ENCODE peak calls at places on chromosomes 1 and 21, in eight cellular contexts. One of them, this sample, is unnamed.

GRCh38 chr21:44657635-44658183 is at the start of gene KRTAP12-3:
- DNase-seq in fibroblast of lung: no peak
- DNase-seq in heart left ventricle: no peak
- DNase-seq in upper lobe of left lung: no peak
- DNase-seq in aorta: no peak
- DNase-seq in left lung: no peak
- DNase-seq in brain microvascular endothelial cell: no peak
- DNase-seq in AG04450: no peak
- DNase-seq in this sample: no peak

GRCh38 chr1:17874665-17875064 is 119.5 kb downstream of the ACTL8 start:
- DNase-seq in left lung: no peak
- DNase-seq in brain microvascular endothelial cell: peak
- DNase-seq in upper lobe of left lung: no peak
- DNase-seq in AG04450: peak
- DNase-seq in heart left ventricle: no peak
- DNase-seq in fibroblast of lung: peak
- DNase-seq in aorta: peak
- DNase-seq in this sample: no peak

GRCh38 chr1:170010443-170010842 is 64.1 kb downstream of the KIFAP3 start:
- DNase-seq in brain microvascular endothelial cell: peak
- DNase-seq in heart left ventricle: peak
- DNase-seq in left lung: no peak
- DNase-seq in aorta: no peak
- DNase-seq in upper lobe of left lung: no peak
- DNase-seq in AG04450: no peak
- DNase-seq in fibroblast of lung: peak
- DNase-seq in this sample: no peak

GRCh38 chr1:41574842-41575241 is 90.4 kb upstream of the EDN2 start:
- DNase-seq in fibroblast of lung: no peak
- DNase-seq in aorta: no peak
- DNase-seq in brain microvascular endothelial cell: no peak
- DNase-seq in AG04450: no peak
- DNase-seq in upper lobe of left lung: no peak
- DNase-seq in left lung: no peak
- DNase-seq in heart left ventricle: no peak
- DNase-seq in this sample: no peak

GRCh38 chr1:93746009-93746408 is 64.4 kb upstream of the BCAR3 start:
- DNase-seq in fibroblast of lung: no peak
- DNase-seq in AG04450: no peak
- DNase-seq in brain microvascular endothelial cell: no peak
- DNase-seq in left lung: no peak
- DNase-seq in aorta: no peak
- DNase-seq in upper lobe of left lung: peak
- DNase-seq in heart left ventricle: no peak
- DNase-seq in this sample: no peak

GRCh38 chr1:153525088-153525713 is 10.6 kb downstream of the S100A6 start:
- DNase-seq in AG04450: no peak
- DNase-seq in fibroblast of lung: peak
- DNase-seq in heart left ventricle: peak
- DNase-seq in upper lobe of left lung: no peak
- DNase-seq in brain microvascular endothelial cell: no peak
- DNase-seq in aorta: no peak
- DNase-seq in left lung: no peak
- DNase-seq in this sample: no peak

GRCh38 chr1:17377325-17377953 is 5.4 kb downstream of the PADI6 start:
- DNase-seq in aorta: no peak
- DNase-seq in upper lobe of left lung: no peak
- DNase-seq in AG04450: no peak
- DNase-seq in left lung: no peak
- DNase-seq in fibroblast of lung: no peak
- DNase-seq in brain microvascular endothelial cell: no peak
- DNase-seq in heart left ventricle: no peak
- DNase-seq in this sample: peak

GRCh38 chr1:112983540-112984131 is 27.6 kb upstream of the SLC16A1 start:
- DNase-seq in brain microvascular endothelial cell: no peak
- DNase-seq in heart left ventricle: no peak
- DNase-seq in AG04450: no peak
- DNase-seq in fibroblast of lung: no peak
- DNase-seq in aorta: no peak
- DNase-seq in left lung: no peak
- DNase-seq in upper lobe of left lung: no peak
- DNase-seq in this sample: no peak

GRCh38 chr1:179143332-179143731 is 61.5 kb downstream of the TOR3A start:
- DNase-seq in left lung: no peak
- DNase-seq in heart left ventricle: no peak
- DNase-seq in upper lobe of left lung: no peak
- DNase-seq in aorta: no peak
- DNase-seq in fibroblast of lung: peak
- DNase-seq in AG04450: peak
- DNase-seq in brain microvascular endothelial cell: peak
- DNase-seq in this sample: peak

GRCh38 chr1:154608522-154609294 is 722 bp upstream of the ADAR start:
- DNase-seq in left lung: peak
- DNase-seq in AG04450: no peak
- DNase-seq in fibroblast of lung: peak
- DNase-seq in heart left ventricle: peak
- DNase-seq in upper lobe of left lung: peak
- DNase-seq in brain microvascular endothelial cell: peak
- DNase-seq in aorta: peak
- DNase-seq in this sample: no peak

GRCh38 chr1:182200025-182200814 is 138.7 kb upstream of the ZNF648 start:
- DNase-seq in fibroblast of lung: no peak
- DNase-seq in AG04450: no peak
- DNase-seq in heart left ventricle: no peak
- DNase-seq in left lung: no peak
- DNase-seq in upper lobe of left lung: no peak
- DNase-seq in brain microvascular endothelial cell: no peak
- DNase-seq in aorta: no peak
- DNase-seq in this sample: no peak

GRCh38 chr1:182207300-182207699 is 145.8 kb upstream of the ZNF648 start:
- DNase-seq in AG04450: no peak
- DNase-seq in brain microvascular endothelial cell: no peak
- DNase-seq in aorta: no peak
- DNase-seq in upper lobe of left lung: no peak
- DNase-seq in heart left ventricle: no peak
- DNase-seq in fibroblast of lung: no peak
- DNase-seq in left lung: no peak
- DNase-seq in this sample: no peak

GRCh38 chr1:182210417-182210816 is 148.9 kb upstream of the ZNF648 start:
- DNase-seq in upper lobe of left lung: no peak
- DNase-seq in left lung: no peak
- DNase-seq in brain microvascular endothelial cell: no peak
- DNase-seq in aorta: no peak
- DNase-seq in heart left ventricle: no peak
- DNase-seq in AG04450: no peak
- DNase-seq in fibroblast of lung: no peak
- DNase-seq in this sample: no peak

GRCh38 chr1:182206628-182207239 is 145.2 kb upstream of the ZNF648 start:
- DNase-seq in AG04450: no peak
- DNase-seq in fibroblast of lung: no peak
- DNase-seq in left lung: no peak
- DNase-seq in brain microvascular endothelial cell: no peak
- DNase-seq in upper lobe of left lung: peak
- DNase-seq in aorta: peak
- DNase-seq in heart left ventricle: peak
- DNase-seq in this sample: no peak

GRCh38 chr1:182205378-182206022 is 144.0 kb upstream of the ZNF648 start:
- DNase-seq in upper lobe of left lung: no peak
- DNase-seq in heart left ventricle: no peak
- DNase-seq in AG04450: no peak
- DNase-seq in brain microvascular endothelial cell: no peak
- DNase-seq in aorta: no peak
- DNase-seq in fibroblast of lung: no peak
- DNase-seq in left lung: no peak
- DNase-seq in this sample: no peak
- H3K27ac ChIP-seq in upper lobe of left lung: no peak
- H3K27ac ChIP-seq in heart left ventricle: no peak
- H3K27ac ChIP-seq in AG04450: no peak
- H3K27ac ChIP-seq in brain microvascular endothelial cell: no peak
- H3K27ac ChIP-seq in aorta: no peak
- H3K27ac ChIP-seq in fibroblast of lung: no peak
- H3K27ac ChIP-seq in left lung: no peak
- H3K27ac ChIP-seq in this sample: no peak

GRCh38 chr1:64004451-64004850 is 199.0 kb upstream of the UBE2U start:
- DNase-seq in AG04450: no peak
- DNase-seq in upper lobe of left lung: no peak
- DNase-seq in heart left ventricle: no peak
- DNase-seq in aorta: no peak
- DNase-seq in brain microvascular endothelial cell: no peak
- DNase-seq in fibroblast of lung: peak
- DNase-seq in left lung: no peak
- DNase-seq in this sample: no peak

GRCh38 chr1:64000021-64000420 is 203.4 kb upstream of the UBE2U start:
- DNase-seq in left lung: no peak
- DNase-seq in heart left ventricle: no peak
- DNase-seq in aorta: no peak
- DNase-seq in brain microvascular endothelial cell: no peak
- DNase-seq in fibroblast of lung: peak
- DNase-seq in upper lobe of left lung: no peak
- DNase-seq in AG04450: no peak
- DNase-seq in this sample: no peak

GRCh38 chr1:64006276-64007051 is 197.0 kb upstream of the UBE2U start:
- DNase-seq in brain microvascular endothelial cell: peak
- DNase-seq in left lung: no peak
- DNase-seq in AG04450: no peak
- DNase-seq in aorta: no peak
- DNase-seq in heart left ventricle: no peak
- DNase-seq in fibroblast of lung: peak
- DNase-seq in upper lobe of left lung: peak
- DNase-seq in this sample: peak

DNA sequence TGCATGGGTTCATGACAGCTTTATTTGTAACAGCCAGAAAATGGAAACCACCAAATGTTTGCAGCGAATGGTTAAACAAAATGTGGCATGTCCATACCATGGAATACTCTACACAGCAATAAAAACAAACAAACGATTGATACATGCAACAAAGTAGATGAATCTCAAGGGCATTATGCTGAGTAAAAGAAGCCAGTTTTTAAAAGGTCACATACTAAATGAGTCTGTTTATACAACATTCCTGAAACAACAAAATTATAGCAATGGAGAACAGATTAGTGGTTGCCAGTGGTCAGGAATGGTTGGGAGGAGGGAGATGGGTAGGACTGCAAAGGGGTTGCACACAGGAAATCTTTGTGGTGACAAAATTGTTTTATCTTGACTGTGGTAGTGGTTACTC is 202.4 kb upstream of the UBE2U start:
- DNase-seq in heart left ventricle: no peak
- DNase-seq in aorta: no peak
- DNase-seq in AG04450: no peak
- DNase-seq in fibroblast of lung: peak
- DNase-seq in upper lobe of left lung: no peak
- DNase-seq in brain microvascular endothelial cell: no peak
- DNase-seq in left lung: no peak
- DNase-seq in this sample: no peak
- H3K27ac ChIP-seq in heart left ventricle: no peak
- H3K27ac ChIP-seq in aorta: no peak
- H3K27ac ChIP-seq in AG04450: no peak
- H3K27ac ChIP-seq in fibroblast of lung: no peak
- H3K27ac ChIP-seq in upper lobe of left lung: no peak
- H3K27ac ChIP-seq in brain microvascular endothelial cell: no peak
- H3K27ac ChIP-seq in left lung: no peak
- H3K27ac ChIP-seq in this sample: no peak

DNA sequence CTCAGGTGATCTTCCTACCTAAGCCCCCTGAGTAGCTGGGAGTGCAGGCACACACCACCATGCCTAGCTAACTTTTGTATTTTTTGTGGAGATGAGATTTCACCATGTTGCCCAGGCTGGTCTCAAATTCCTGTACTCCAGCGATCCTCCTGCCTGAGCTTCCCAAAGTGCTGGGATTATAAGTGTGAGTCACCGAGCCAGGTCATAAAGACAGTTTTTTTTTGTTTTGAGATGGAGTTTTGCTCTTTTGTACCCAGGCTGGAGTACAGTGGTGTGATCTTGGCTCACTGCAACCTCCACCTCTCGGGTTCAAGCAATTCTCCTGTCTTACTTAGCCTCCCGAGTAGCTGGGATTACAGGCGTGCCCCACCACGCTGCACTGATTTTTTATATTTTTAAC is 42.1 kb downstream of the KIF1B start:
- DNase-seq in left lung: no peak
- DNase-seq in upper lobe of left lung: no peak
- DNase-seq in aorta: no peak
- DNase-seq in heart left ventricle: no peak
- DNase-seq in fibroblast of lung: peak
- DNase-seq in AG04450: no peak
- DNase-seq in brain microvascular endothelial cell: peak
- DNase-seq in this sample: no peak
- H3K27ac ChIP-seq in left lung: peak
- H3K27ac ChIP-seq in upper lobe of left lung: no peak
- H3K27ac ChIP-seq in aorta: no peak
- H3K27ac ChIP-seq in heart left ventricle: no peak
- H3K27ac ChIP-seq in fibroblast of lung: peak
- H3K27ac ChIP-seq in AG04450: no peak
- H3K27ac ChIP-seq in brain microvascular endothelial cell: peak
- H3K27ac ChIP-seq in this sample: peak

GRCh38 chr1:247390116-247390791 is 25.7 kb upstream of the NLRP3 start:
- DNase-seq in AG04450: peak
- DNase-seq in left lung: peak
- DNase-seq in heart left ventricle: peak
- DNase-seq in brain microvascular endothelial cell: peak
- DNase-seq in aorta: peak
- DNase-seq in fibroblast of lung: peak
- DNase-seq in upper lobe of left lung: peak
- DNase-seq in this sample: no peak

GRCh38 chr1:247387096-247387495 is 28.9 kb upstream of the NLRP3 start:
- DNase-seq in AG04450: no peak
- DNase-seq in left lung: no peak
- DNase-seq in fibroblast of lung: no peak
- DNase-seq in brain microvascular endothelial cell: no peak
- DNase-seq in heart left ventricle: no peak
- DNase-seq in upper lobe of left lung: no peak
- DNase-seq in aorta: no peak
- DNase-seq in this sample: no peak

GRCh38 chr1:247392088-247392487 is 23.9 kb upstream of the NLRP3 start:
- DNase-seq in fibroblast of lung: no peak
- DNase-seq in upper lobe of left lung: no peak
- DNase-seq in aorta: no peak
- DNase-seq in heart left ventricle: no peak
- DNase-seq in brain microvascular endothelial cell: no peak
- DNase-seq in AG04450: no peak
- DNase-seq in left lung: no peak
- DNase-seq in this sample: no peak

GRCh38 chr1:247387500-247387899 is 28.5 kb upstream of the NLRP3 start:
- DNase-seq in left lung: no peak
- DNase-seq in upper lobe of left lung: no peak
- DNase-seq in AG04450: no peak
- DNase-seq in aorta: no peak
- DNase-seq in fibroblast of lung: no peak
- DNase-seq in brain microvascular endothelial cell: no peak
- DNase-seq in heart left ventricle: no peak
- DNase-seq in this sample: no peak

DNA sequence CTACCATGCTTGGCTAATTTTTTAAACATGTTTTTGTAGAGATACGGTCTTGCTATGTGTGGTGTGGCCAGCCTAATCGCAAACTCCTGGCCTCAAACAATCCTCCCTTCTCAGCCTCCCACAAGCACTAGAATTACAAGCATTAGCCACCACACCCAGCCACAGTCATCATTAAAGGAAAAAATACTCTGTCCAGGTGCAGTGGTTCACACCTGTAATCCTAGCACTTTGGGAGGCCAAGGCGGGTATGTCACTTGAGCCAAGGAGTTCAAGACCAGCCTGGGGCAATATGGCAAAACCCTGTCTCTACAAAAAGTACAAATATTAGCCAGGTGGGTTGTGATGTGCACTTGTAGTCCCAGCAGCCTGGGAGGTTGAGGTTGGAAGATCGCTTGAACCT is 25.0 kb upstream of the NLRP3 start:
- DNase-seq in fibroblast of lung: no peak
- DNase-seq in brain microvascular endothelial cell: no peak
- DNase-seq in upper lobe of left lung: no peak
- DNase-seq in left lung: no peak
- DNase-seq in AG04450: no peak
- DNase-seq in heart left ventricle: no peak
- DNase-seq in aorta: no peak
- DNase-seq in this sample: no peak
- H3K27ac ChIP-seq in fibroblast of lung: no peak
- H3K27ac ChIP-seq in brain microvascular endothelial cell: no peak
- H3K27ac ChIP-seq in upper lobe of left lung: peak
- H3K27ac ChIP-seq in left lung: peak
- H3K27ac ChIP-seq in AG04450: peak
- H3K27ac ChIP-seq in heart left ventricle: peak
- H3K27ac ChIP-seq in aorta: no peak
- H3K27ac ChIP-seq in this sample: no peak